ENCODE peak calls at places on chromosomes 12 and 14, in eight cellular contexts. One of them, this sample, is unnamed.

GRCh38 chr12:50401383-50402155 is 884 bp downstream of the LARP4 start:
- DNase-seq in HepG2: no peak
- DNase-seq in neural progenitor cell: peak; percentile 59
- DNase-seq in astrocyte: peak; percentile 50
- DNase-seq in HCT116: no peak
- DNase-seq in PC-3: peak; percentile 36
- DNase-seq in fibroblast of lung: peak; percentile 57
- DNase-seq in GM23338: peak; percentile 57
- DNase-seq in this sample: peak; percentile 30

GRCh38 chr12:101698782-101699347 is 1.4 kb downstream of the CHPT1 start:
- DNase-seq in HepG2: no peak
- DNase-seq in neural progenitor cell: no peak
- DNase-seq in astrocyte: peak; percentile 13
- DNase-seq in HCT116: no peak
- DNase-seq in PC-3: peak; percentile 34
- DNase-seq in fibroblast of lung: peak; percentile 6
- DNase-seq in GM23338: no peak
- DNase-seq in this sample: peak; percentile 15

GRCh38 chr14:102927878-102928411 is 5.5 kb downstream of the AMN start:
- DNase-seq in HepG2: no peak
- DNase-seq in neural progenitor cell: peak; percentile 56
- DNase-seq in astrocyte: no peak
- DNase-seq in HCT116: no peak
- DNase-seq in PC-3: no peak
- DNase-seq in fibroblast of lung: no peak
- DNase-seq in GM23338: peak; percentile 81
- DNase-seq in this sample: no peak

GRCh38 chr12:11771356-11771755 is 121.9 kb downstream of the ETV6 start:
- DNase-seq in HepG2: no peak
- DNase-seq in neural progenitor cell: no peak
- DNase-seq in astrocyte: peak; percentile 55
- DNase-seq in HCT116: no peak
- DNase-seq in PC-3: no peak
- DNase-seq in fibroblast of lung: peak; percentile 56
- DNase-seq in GM23338: peak; percentile 40
- DNase-seq in this sample: no peak

GRCh38 chr12:62248873-62249272 is 11.3 kb upstream of the USP15 start:
- DNase-seq in HepG2: no peak
- DNase-seq in neural progenitor cell: no peak
- DNase-seq in astrocyte: peak; percentile 46
- DNase-seq in HCT116: no peak
- DNase-seq in PC-3: peak; percentile 10
- DNase-seq in fibroblast of lung: peak; percentile 49
- DNase-seq in GM23338: no peak
- DNase-seq in this sample: no peak

GRCh38 chr14:62597143-62597542 is 448.1 kb downstream of the KCNH5 start:
- DNase-seq in HepG2: no peak
- DNase-seq in neural progenitor cell: no peak
- DNase-seq in astrocyte: no peak
- DNase-seq in HCT116: no peak
- DNase-seq in PC-3: no peak
- DNase-seq in fibroblast of lung: no peak
- DNase-seq in GM23338: no peak
- DNase-seq in this sample: no peak

GRCh38 chr14:25464078-25464477 is 414.1 kb upstream of the STXBP6 start:
- DNase-seq in HepG2: no peak
- DNase-seq in neural progenitor cell: no peak
- DNase-seq in astrocyte: no peak
- DNase-seq in HCT116: no peak
- DNase-seq in PC-3: no peak
- DNase-seq in fibroblast of lung: no peak
- DNase-seq in GM23338: no peak
- DNase-seq in this sample: no peak

GRCh38 chr14:91065266-91065665 is 4.8 kb upstream of the RPS6KA5 start:
- DNase-seq in HepG2: no peak
- DNase-seq in neural progenitor cell: no peak
- DNase-seq in astrocyte: no peak
- DNase-seq in HCT116: no peak
- DNase-seq in PC-3: no peak
- DNase-seq in fibroblast of lung: no peak
- DNase-seq in GM23338: no peak
- DNase-seq in this sample: no peak

GRCh38 chr12:21666722-21667121 is 9.1 kb upstream of the LDHB start:
- DNase-seq in HepG2: no peak
- DNase-seq in neural progenitor cell: no peak
- DNase-seq in astrocyte: peak; percentile 10
- DNase-seq in HCT116: no peak
- DNase-seq in PC-3: no peak
- DNase-seq in fibroblast of lung: peak; percentile 25
- DNase-seq in GM23338: no peak
- DNase-seq in this sample: no peak

GRCh38 chr14:68974759-68975347 is 4.2 kb downstream of the ACTN1 start:
- DNase-seq in HepG2: no peak
- DNase-seq in neural progenitor cell: no peak
- DNase-seq in astrocyte: no peak
- DNase-seq in HCT116: no peak
- DNase-seq in PC-3: peak; percentile 58
- DNase-seq in fibroblast of lung: no peak
- DNase-seq in GM23338: no peak
- DNase-seq in this sample: no peak

GRCh38 chr14:75046899-75047298 is 4.4 kb downstream of the MLH3 start:
- DNase-seq in HepG2: no peak
- DNase-seq in neural progenitor cell: no peak
- DNase-seq in astrocyte: no peak
- DNase-seq in HCT116: no peak
- DNase-seq in PC-3: peak; percentile 25
- DNase-seq in fibroblast of lung: no peak
- DNase-seq in GM23338: no peak
- DNase-seq in this sample: no peak

GRCh38 chr12:15931590-15932053 is 20.5 kb downstream of the DERA start:
- DNase-seq in HepG2: peak; percentile 44
- DNase-seq in neural progenitor cell: no peak
- DNase-seq in astrocyte: no peak
- DNase-seq in HCT116: no peak
- DNase-seq in PC-3: peak; percentile 15
- DNase-seq in fibroblast of lung: no peak
- DNase-seq in GM23338: peak; percentile 31
- DNase-seq in this sample: peak; percentile 68

GRCh38 chr12:75350413-75350812 is 15.9 kb downstream of the GLIPR1L1 start:
- DNase-seq in HepG2: no peak
- DNase-seq in neural progenitor cell: no peak
- DNase-seq in astrocyte: no peak
- DNase-seq in HCT116: no peak
- DNase-seq in PC-3: no peak
- DNase-seq in fibroblast of lung: no peak
- DNase-seq in GM23338: no peak
- DNase-seq in this sample: no peak

GRCh38 chr12:101407054-101407437 is 526 bp downstream of the ARL1 start:
- DNase-seq in HepG2: peak; percentile 6
- DNase-seq in neural progenitor cell: peak; percentile 64
- DNase-seq in astrocyte: no peak
- DNase-seq in HCT116: no peak
- DNase-seq in PC-3: peak; percentile 42
- DNase-seq in fibroblast of lung: no peak
- DNase-seq in GM23338: peak; percentile 52
- DNase-seq in this sample: no peak

GRCh38 chr12:93832126-93832525 is 155.0 kb downstream of the CRADD start:
- DNase-seq in HepG2: no peak
- DNase-seq in neural progenitor cell: no peak
- DNase-seq in astrocyte: peak; percentile 27
- DNase-seq in HCT116: no peak
- DNase-seq in PC-3: no peak
- DNase-seq in fibroblast of lung: peak; percentile 36
- DNase-seq in GM23338: no peak
- DNase-seq in this sample: no peak

GRCh38 chr12:39145175-39145999 is 240.0 kb upstream of the CPNE8 start:
- DNase-seq in HepG2: no peak
- DNase-seq in neural progenitor cell: peak; percentile 35
- DNase-seq in astrocyte: no peak
- DNase-seq in HCT116: no peak
- DNase-seq in PC-3: peak; percentile 70
- DNase-seq in fibroblast of lung: peak; percentile 21
- DNase-seq in GM23338: peak; percentile 75
- DNase-seq in this sample: peak; percentile 71

GRCh38 chr12:3962661-3963483 is 89.7 kb upstream of the PARP11 start:
- DNase-seq in HepG2: no peak
- DNase-seq in neural progenitor cell: no peak
- DNase-seq in astrocyte: no peak
- DNase-seq in HCT116: no peak
- DNase-seq in PC-3: no peak
- DNase-seq in fibroblast of lung: no peak
- DNase-seq in GM23338: no peak
- DNase-seq in this sample: no peak

GRCh38 chr12:132617822-132618682 is 524 bp upstream of the P2RX2 start:
- DNase-seq in HepG2: no peak
- DNase-seq in neural progenitor cell: peak; percentile 52
- DNase-seq in astrocyte: no peak
- DNase-seq in HCT116: no peak
- DNase-seq in PC-3: no peak
- DNase-seq in fibroblast of lung: no peak
- DNase-seq in GM23338: peak; percentile 76
- DNase-seq in this sample: no peak

GRCh38 chr12:119681139-119681538 is 13.2 kb downstream of the PRKAB1 start:
- DNase-seq in HepG2: peak; percentile 41
- DNase-seq in neural progenitor cell: no peak
- DNase-seq in astrocyte: no peak
- DNase-seq in HCT116: no peak
- DNase-seq in PC-3: no peak
- DNase-seq in fibroblast of lung: no peak
- DNase-seq in GM23338: no peak
- DNase-seq in this sample: no peak

GRCh38 chr12:119683816-119684215 is 15.9 kb downstream of the PRKAB1 start:
- DNase-seq in HepG2: peak; percentile 84
- DNase-seq in neural progenitor cell: no peak
- DNase-seq in astrocyte: no peak
- DNase-seq in HCT116: no peak
- DNase-seq in PC-3: no peak
- DNase-seq in fibroblast of lung: no peak
- DNase-seq in GM23338: no peak
- DNase-seq in this sample: no peak

GRCh38 chr12:119683413-119683812 is 15.5 kb downstream of the PRKAB1 start:
- DNase-seq in HepG2: no peak
- DNase-seq in neural progenitor cell: no peak
- DNase-seq in astrocyte: peak; percentile 35
- DNase-seq in HCT116: no peak
- DNase-seq in PC-3: peak; percentile 64
- DNase-seq in fibroblast of lung: peak; percentile 49
- DNase-seq in GM23338: no peak
- DNase-seq in this sample: no peak

GRCh38 chr12:119681953-119682352 is 14.0 kb downstream of the PRKAB1 start:
- DNase-seq in HepG2: no peak
- DNase-seq in neural progenitor cell: no peak
- DNase-seq in astrocyte: no peak
- DNase-seq in HCT116: no peak
- DNase-seq in PC-3: no peak
- DNase-seq in fibroblast of lung: no peak
- DNase-seq in GM23338: no peak
- DNase-seq in this sample: no peak

GRCh38 chr12:119682635-119683340 is 14.9 kb downstream of the PRKAB1 start:
- DNase-seq in HepG2: no peak
- DNase-seq in neural progenitor cell: no peak
- DNase-seq in astrocyte: no peak
- DNase-seq in HCT116: no peak
- DNase-seq in PC-3: no peak
- DNase-seq in fibroblast of lung: no peak
- DNase-seq in GM23338: no peak
- DNase-seq in this sample: no peak
- TF ChIP-seq EZH2 in HepG2: no peak
- TF ChIP-seq EZH2 in neural progenitor cell: no peak
- TF ChIP-seq EZH2 in astrocyte: no peak
- TF ChIP-seq EZH2 in HCT116: no peak
- TF ChIP-seq EZH2 in PC-3: no peak
- TF ChIP-seq EZH2 in fibroblast of lung: no peak
- TF ChIP-seq EZH2 in GM23338: no peak
- TF ChIP-seq EZH2 in this sample: no peak

GRCh38 chr12:66036317-66036716 is 94.2 kb downstream of the LLPH start:
- DNase-seq in HepG2: peak; percentile 60
- DNase-seq in neural progenitor cell: no peak
- DNase-seq in astrocyte: peak; percentile 98
- DNase-seq in HCT116: peak; percentile 82
- DNase-seq in PC-3: peak; percentile 93
- DNase-seq in fibroblast of lung: peak; percentile 99
- DNase-seq in GM23338: no peak
- DNase-seq in this sample: peak; percentile 52
- TF ChIP-seq CTCF in HepG2: no peak
- TF ChIP-seq CTCF in neural progenitor cell: no peak
- TF ChIP-seq CTCF in astrocyte: no peak
- TF ChIP-seq CTCF in HCT116: no peak
- TF ChIP-seq CTCF in PC-3: no peak
- TF ChIP-seq CTCF in fibroblast of lung: no peak
- TF ChIP-seq CTCF in GM23338: no peak
- TF ChIP-seq CTCF in this sample: no peak

GRCh38 chr12:108564724-108565123 is 2.3 kb downstream of the ISCU start:
- DNase-seq in HepG2: no peak
- DNase-seq in neural progenitor cell: no peak
- DNase-seq in astrocyte: no peak
- DNase-seq in HCT116: no peak
- DNase-seq in PC-3: no peak
- DNase-seq in fibroblast of lung: no peak
- DNase-seq in GM23338: no peak
- DNase-seq in this sample: no peak
- H3K4me3 ChIP-seq in HepG2: no peak overlapping the region
- H3K4me3 ChIP-seq in neural progenitor cell: no peak overlapping the region
- H3K4me3 ChIP-seq in astrocyte: no peak overlapping the region
- H3K4me3 ChIP-seq in HCT116: no peak overlapping the region
- H3K4me3 ChIP-seq in PC-3: no peak overlapping the region
- H3K4me3 ChIP-seq in fibroblast of lung: no peak overlapping the region
- H3K4me3 ChIP-seq in GM23338: no peak overlapping the region
- H3K4me3 ChIP-seq in this sample: no peak overlapping the region

DNA sequence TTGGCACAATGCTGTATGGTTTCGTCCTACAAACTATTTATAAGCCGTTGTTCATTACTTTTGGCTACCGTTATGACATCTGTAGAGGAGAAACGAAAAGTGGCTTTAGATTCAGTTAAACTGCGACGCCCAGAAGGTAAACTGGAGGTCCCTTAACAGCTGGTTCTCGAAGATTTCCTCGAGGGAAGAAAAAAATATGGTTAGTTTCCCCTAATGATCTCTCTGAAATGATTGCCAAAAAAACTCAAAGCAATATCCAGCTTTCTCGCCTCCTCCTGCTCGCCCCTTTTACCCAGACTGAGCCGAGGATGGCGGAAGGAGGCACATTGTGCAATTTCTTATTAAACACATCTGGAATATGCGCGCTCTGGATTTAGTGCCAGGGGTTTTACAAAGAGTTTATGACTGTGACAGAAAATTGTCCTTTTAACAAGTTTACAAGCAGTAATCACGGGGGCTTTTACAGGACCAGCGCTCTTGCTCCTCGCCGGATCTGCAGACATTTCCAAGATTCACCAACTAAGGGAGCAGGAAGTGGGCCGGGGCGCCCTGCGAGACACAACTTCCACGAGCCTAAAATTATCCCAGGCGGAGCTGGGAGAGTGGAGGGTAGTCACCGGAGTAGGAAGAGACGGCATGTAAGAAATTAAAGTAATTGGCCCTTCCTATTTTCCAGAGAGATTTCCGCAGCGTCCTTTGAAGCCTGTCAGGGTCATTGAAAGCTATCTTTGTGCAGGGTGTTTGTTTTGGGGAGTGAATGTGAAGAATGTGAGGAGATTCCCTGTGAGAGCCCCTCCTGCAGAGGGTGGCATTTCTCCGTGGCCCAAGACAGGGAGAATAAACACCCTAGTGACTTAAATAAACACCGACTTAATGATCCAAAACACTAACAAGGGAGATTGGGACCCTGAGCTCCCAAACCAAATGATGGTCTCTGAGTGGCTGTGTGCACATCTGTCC is 5.6 kb downstream of the SIX1 start:
- DNase-seq in HepG2: peak; percentile 80
- DNase-seq in neural progenitor cell: peak; percentile 77
- DNase-seq in astrocyte: no peak
- DNase-seq in HCT116: no peak
- DNase-seq in PC-3: no peak
- DNase-seq in fibroblast of lung: no peak
- DNase-seq in GM23338: peak; percentile 75
- DNase-seq in this sample: peak; percentile 85
- TF ChIP-seq EZH2 in HepG2: no peak
- TF ChIP-seq EZH2 in neural progenitor cell: no peak
- TF ChIP-seq EZH2 in astrocyte: no peak
- TF ChIP-seq EZH2 in HCT116: no peak
- TF ChIP-seq EZH2 in PC-3: no peak
- TF ChIP-seq EZH2 in fibroblast of lung: no peak
- TF ChIP-seq EZH2 in GM23338: peak; percentile 87
- TF ChIP-seq EZH2 in this sample: no peak

This sample was measured in A673.